ENCODE peak calls at places on chromosomes 7 and 10, in nine cellular contexts. One of them, this sample, is unnamed.

GRCh38 chr10:100510533-100511308 is 8.9 kb downstream of the SEC31B start:
- DNase-seq in A172: no peak
- DNase-seq in transverse colon: no peak
- DNase-seq in T-helper 1 cell: peak
- DNase-seq in nephron progenitor cell: no peak
- DNase-seq in cardiac fibroblast: no peak
- DNase-seq in Caco-2: no peak
- DNase-seq in GM12865: peak
- DNase-seq in stimulated activated CD8-positive, alpha-beta memory T cell treated with anti-CD3 and anti-CD28 coated beads, Interleukin-2, amount 100 ng/mL, for 1 hour: peak
- DNase-seq in this sample: peak

GRCh38 chr7:73786588-73786987 is 16.5 kb upstream of the CLDN3 start:
- DNase-seq in A172: no peak
- DNase-seq in transverse colon: no peak
- DNase-seq in T-helper 1 cell: no peak
- DNase-seq in nephron progenitor cell: no peak
- DNase-seq in cardiac fibroblast: no peak
- DNase-seq in Caco-2: no peak
- DNase-seq in GM12865: no peak
- DNase-seq in stimulated activated CD8-positive, alpha-beta memory T cell treated with anti-CD3 and anti-CD28 coated beads, Interleukin-2, amount 100 ng/mL, for 1 hour: no peak
- DNase-seq in this sample: no peak

GRCh38 chr7:67056683-67057082 is 60.0 kb downstream of the TYW1 start:
- DNase-seq in A172: no peak
- DNase-seq in transverse colon: no peak
- DNase-seq in T-helper 1 cell: no peak
- DNase-seq in nephron progenitor cell: no peak
- DNase-seq in cardiac fibroblast: no peak
- DNase-seq in Caco-2: no peak
- DNase-seq in GM12865: no peak
- DNase-seq in stimulated activated CD8-positive, alpha-beta memory T cell treated with anti-CD3 and anti-CD28 coated beads, Interleukin-2, amount 100 ng/mL, for 1 hour: no peak
- DNase-seq in this sample: no peak

GRCh38 chr10:97718659-97719142 is 5.2 kb downstream of the MARVELD1 start:
- DNase-seq in A172: peak
- DNase-seq in transverse colon: peak
- DNase-seq in T-helper 1 cell: no peak
- DNase-seq in nephron progenitor cell: no peak
- DNase-seq in cardiac fibroblast: peak
- DNase-seq in Caco-2: peak
- DNase-seq in GM12865: no peak
- DNase-seq in stimulated activated CD8-positive, alpha-beta memory T cell treated with anti-CD3 and anti-CD28 coated beads, Interleukin-2, amount 100 ng/mL, for 1 hour: no peak
- DNase-seq in this sample: no peak

GRCh38 chr10:80529604-80530003 is 8.1 kb upstream of the SH2D4B start:
- DNase-seq in A172: no peak
- DNase-seq in transverse colon: no peak
- DNase-seq in T-helper 1 cell: peak
- DNase-seq in nephron progenitor cell: no peak
- DNase-seq in cardiac fibroblast: no peak
- DNase-seq in Caco-2: no peak
- DNase-seq in GM12865: no peak
- DNase-seq in stimulated activated CD8-positive, alpha-beta memory T cell treated with anti-CD3 and anti-CD28 coated beads, Interleukin-2, amount 100 ng/mL, for 1 hour: no peak
- DNase-seq in this sample: peak

GRCh38 chr10:34156781-34157425 is 658.2 kb downstream of the PARD3 start:
- DNase-seq in A172: peak
- DNase-seq in transverse colon: no peak
- DNase-seq in T-helper 1 cell: no peak
- DNase-seq in nephron progenitor cell: no peak
- DNase-seq in cardiac fibroblast: peak
- DNase-seq in Caco-2: no peak
- DNase-seq in GM12865: no peak
- DNase-seq in stimulated activated CD8-positive, alpha-beta memory T cell treated with anti-CD3 and anti-CD28 coated beads, Interleukin-2, amount 100 ng/mL, for 1 hour: no peak
- DNase-seq in this sample: no peak

GRCh38 chr10:12389154-12389734 is 39.9 kb downstream of the CAMK1D start:
- DNase-seq in A172: no peak
- DNase-seq in transverse colon: peak
- DNase-seq in T-helper 1 cell: no peak
- DNase-seq in nephron progenitor cell: no peak
- DNase-seq in cardiac fibroblast: no peak
- DNase-seq in Caco-2: no peak
- DNase-seq in GM12865: peak
- DNase-seq in stimulated activated CD8-positive, alpha-beta memory T cell treated with anti-CD3 and anti-CD28 coated beads, Interleukin-2, amount 100 ng/mL, for 1 hour: no peak
- DNase-seq in this sample: no peak

GRCh38 chr7:28919510-28919909 is 38.6 kb downstream of the TRIL start:
- DNase-seq in A172: no peak
- DNase-seq in transverse colon: no peak
- DNase-seq in T-helper 1 cell: no peak
- DNase-seq in nephron progenitor cell: no peak
- DNase-seq in cardiac fibroblast: no peak
- DNase-seq in Caco-2: no peak
- DNase-seq in GM12865: no peak
- DNase-seq in stimulated activated CD8-positive, alpha-beta memory T cell treated with anti-CD3 and anti-CD28 coated beads, Interleukin-2, amount 100 ng/mL, for 1 hour: no peak
- DNase-seq in this sample: no peak

GRCh38 chr7:139047970-139048369 is 12.1 kb upstream of the ZC3HAV1L start:
- DNase-seq in A172: no peak
- DNase-seq in transverse colon: no peak
- DNase-seq in T-helper 1 cell: no peak
- DNase-seq in nephron progenitor cell: no peak
- DNase-seq in cardiac fibroblast: peak
- DNase-seq in Caco-2: no peak
- DNase-seq in GM12865: no peak
- DNase-seq in stimulated activated CD8-positive, alpha-beta memory T cell treated with anti-CD3 and anti-CD28 coated beads, Interleukin-2, amount 100 ng/mL, for 1 hour: no peak
- DNase-seq in this sample: no peak

GRCh38 chr7:116970148-116970910 is 17.0 kb downstream of the ST7 start:
- DNase-seq in A172: no peak
- DNase-seq in transverse colon: no peak
- DNase-seq in T-helper 1 cell: no peak
- DNase-seq in nephron progenitor cell: no peak
- DNase-seq in cardiac fibroblast: no peak
- DNase-seq in Caco-2: no peak
- DNase-seq in GM12865: peak
- DNase-seq in stimulated activated CD8-positive, alpha-beta memory T cell treated with anti-CD3 and anti-CD28 coated beads, Interleukin-2, amount 100 ng/mL, for 1 hour: no peak
- DNase-seq in this sample: no peak

GRCh38 chr7:65308300-65308678 is 65.4 kb upstream of the ZNF92 start:
- DNase-seq in A172: no peak
- DNase-seq in transverse colon: no peak
- DNase-seq in T-helper 1 cell: no peak
- DNase-seq in nephron progenitor cell: no peak
- DNase-seq in cardiac fibroblast: no peak
- DNase-seq in Caco-2: no peak
- DNase-seq in GM12865: no peak
- DNase-seq in stimulated activated CD8-positive, alpha-beta memory T cell treated with anti-CD3 and anti-CD28 coated beads, Interleukin-2, amount 100 ng/mL, for 1 hour: no peak
- DNase-seq in this sample: no peak

GRCh38 chr10:35421553-35422178 is 85.4 kb downstream of the CCNY start:
- DNase-seq in A172: peak
- DNase-seq in transverse colon: peak
- DNase-seq in T-helper 1 cell: no peak
- DNase-seq in nephron progenitor cell: no peak
- DNase-seq in cardiac fibroblast: peak
- DNase-seq in Caco-2: no peak
- DNase-seq in GM12865: no peak
- DNase-seq in stimulated activated CD8-positive, alpha-beta memory T cell treated with anti-CD3 and anti-CD28 coated beads, Interleukin-2, amount 100 ng/mL, for 1 hour: no peak
- DNase-seq in this sample: no peak

GRCh38 chr7:89837515-89837914 is 316.8 kb upstream of the STEAP1 start:
- DNase-seq in A172: peak
- DNase-seq in transverse colon: no peak
- DNase-seq in T-helper 1 cell: no peak
- DNase-seq in nephron progenitor cell: no peak
- DNase-seq in cardiac fibroblast: no peak
- DNase-seq in Caco-2: no peak
- DNase-seq in GM12865: no peak
- DNase-seq in stimulated activated CD8-positive, alpha-beta memory T cell treated with anti-CD3 and anti-CD28 coated beads, Interleukin-2, amount 100 ng/mL, for 1 hour: no peak
- DNase-seq in this sample: no peak

GRCh38 chr10:11468126-11468742 is 143.2 kb downstream of the USP6NL start:
- DNase-seq in A172: no peak
- DNase-seq in transverse colon: no peak
- DNase-seq in T-helper 1 cell: no peak
- DNase-seq in nephron progenitor cell: no peak
- DNase-seq in cardiac fibroblast: peak
- DNase-seq in Caco-2: no peak
- DNase-seq in GM12865: no peak
- DNase-seq in stimulated activated CD8-positive, alpha-beta memory T cell treated with anti-CD3 and anti-CD28 coated beads, Interleukin-2, amount 100 ng/mL, for 1 hour: no peak
- DNase-seq in this sample: no peak

GRCh38 chr7:108249458-108249857 is 119.3 kb upstream of the LAMB4 start:
- DNase-seq in A172: no peak
- DNase-seq in transverse colon: no peak
- DNase-seq in T-helper 1 cell: no peak
- DNase-seq in nephron progenitor cell: no peak
- DNase-seq in cardiac fibroblast: no peak
- DNase-seq in Caco-2: no peak
- DNase-seq in GM12865: no peak
- DNase-seq in stimulated activated CD8-positive, alpha-beta memory T cell treated with anti-CD3 and anti-CD28 coated beads, Interleukin-2, amount 100 ng/mL, for 1 hour: no peak
- DNase-seq in this sample: no peak

GRCh38 chr10:101566333-101567164 is 21.5 kb downstream of the POLL start:
- DNase-seq in A172: no peak
- DNase-seq in transverse colon: no peak
- DNase-seq in T-helper 1 cell: no peak
- DNase-seq in nephron progenitor cell: peak
- DNase-seq in cardiac fibroblast: no peak
- DNase-seq in Caco-2: no peak
- DNase-seq in GM12865: peak
- DNase-seq in stimulated activated CD8-positive, alpha-beta memory T cell treated with anti-CD3 and anti-CD28 coated beads, Interleukin-2, amount 100 ng/mL, for 1 hour: no peak
- DNase-seq in this sample: no peak

GRCh38 chr7:158705234-158705890 is 758 bp upstream of the NCAPG2 start:
- DNase-seq in A172: no peak
- DNase-seq in transverse colon: no peak
- DNase-seq in T-helper 1 cell: no peak
- DNase-seq in nephron progenitor cell: no peak
- DNase-seq in cardiac fibroblast: no peak
- DNase-seq in Caco-2: peak
- DNase-seq in GM12865: no peak
- DNase-seq in stimulated activated CD8-positive, alpha-beta memory T cell treated with anti-CD3 and anti-CD28 coated beads, Interleukin-2, amount 100 ng/mL, for 1 hour: no peak
- DNase-seq in this sample: no peak

GRCh38 chr10:124231188-124232135 is 138.1 kb upstream of the CHST15 start:
- DNase-seq in A172: no peak
- DNase-seq in transverse colon: no peak
- DNase-seq in T-helper 1 cell: peak
- DNase-seq in nephron progenitor cell: no peak
- DNase-seq in cardiac fibroblast: no peak
- DNase-seq in Caco-2: peak
- DNase-seq in GM12865: peak
- DNase-seq in stimulated activated CD8-positive, alpha-beta memory T cell treated with anti-CD3 and anti-CD28 coated beads, Interleukin-2, amount 100 ng/mL, for 1 hour: no peak
- DNase-seq in this sample: peak

GRCh38 chr7:92991190-92991589 is 126.6 kb downstream of the SAMD9 start:
- DNase-seq in A172: no peak
- DNase-seq in transverse colon: no peak
- DNase-seq in T-helper 1 cell: no peak
- DNase-seq in nephron progenitor cell: no peak
- DNase-seq in cardiac fibroblast: no peak
- DNase-seq in Caco-2: no peak
- DNase-seq in GM12865: no peak
- DNase-seq in stimulated activated CD8-positive, alpha-beta memory T cell treated with anti-CD3 and anti-CD28 coated beads, Interleukin-2, amount 100 ng/mL, for 1 hour: no peak
- DNase-seq in this sample: no peak

GRCh38 chr7:26440253-26440992 is 148.8 kb downstream of the SNX10 start:
- DNase-seq in A172: no peak
- DNase-seq in transverse colon: no peak
- DNase-seq in T-helper 1 cell: no peak
- DNase-seq in nephron progenitor cell: no peak
- DNase-seq in cardiac fibroblast: no peak
- DNase-seq in Caco-2: no peak
- DNase-seq in GM12865: no peak
- DNase-seq in stimulated activated CD8-positive, alpha-beta memory T cell treated with anti-CD3 and anti-CD28 coated beads, Interleukin-2, amount 100 ng/mL, for 1 hour: no peak
- DNase-seq in this sample: no peak

GRCh38 chr10:50447691-50448090 is 176.1 kb downstream of the SGMS1 start:
- DNase-seq in A172: no peak
- DNase-seq in transverse colon: no peak
- DNase-seq in T-helper 1 cell: no peak
- DNase-seq in nephron progenitor cell: no peak
- DNase-seq in cardiac fibroblast: peak
- DNase-seq in Caco-2: no peak
- DNase-seq in GM12865: no peak
- DNase-seq in stimulated activated CD8-positive, alpha-beta memory T cell treated with anti-CD3 and anti-CD28 coated beads, Interleukin-2, amount 100 ng/mL, for 1 hour: no peak
- DNase-seq in this sample: no peak

GRCh38 chr10:73931767-73932624 is 21.1 kb downstream of the PLAU start:
- DNase-seq in A172: peak
- DNase-seq in transverse colon: no peak
- DNase-seq in T-helper 1 cell: peak
- DNase-seq in nephron progenitor cell: no peak
- DNase-seq in cardiac fibroblast: peak
- DNase-seq in Caco-2: peak
- DNase-seq in GM12865: peak
- DNase-seq in stimulated activated CD8-positive, alpha-beta memory T cell treated with anti-CD3 and anti-CD28 coated beads, Interleukin-2, amount 100 ng/mL, for 1 hour: no peak
- DNase-seq in this sample: peak

GRCh38 chr10:117003336-117003735 is 1.7 kb downstream of the SHTN1 start:
- DNase-seq in A172: no peak
- DNase-seq in transverse colon: no peak
- DNase-seq in T-helper 1 cell: no peak
- DNase-seq in nephron progenitor cell: no peak
- DNase-seq in cardiac fibroblast: no peak
- DNase-seq in Caco-2: no peak
- DNase-seq in GM12865: no peak
- DNase-seq in stimulated activated CD8-positive, alpha-beta memory T cell treated with anti-CD3 and anti-CD28 coated beads, Interleukin-2, amount 100 ng/mL, for 1 hour: no peak
- DNase-seq in this sample: no peak

GRCh38 chr7:151837285-151838042 is 39.5 kb downstream of the PRKAG2 start:
- DNase-seq in A172: no peak
- DNase-seq in transverse colon: no peak
- DNase-seq in T-helper 1 cell: no peak
- DNase-seq in nephron progenitor cell: peak
- DNase-seq in cardiac fibroblast: no peak
- DNase-seq in Caco-2: no peak
- DNase-seq in GM12865: no peak
- DNase-seq in stimulated activated CD8-positive, alpha-beta memory T cell treated with anti-CD3 and anti-CD28 coated beads, Interleukin-2, amount 100 ng/mL, for 1 hour: no peak
- DNase-seq in this sample: no peak

GRCh38 chr7:135321556-135321955 is 87.9 kb downstream of the STRA8 start:
- DNase-seq in A172: peak
- DNase-seq in transverse colon: no peak
- DNase-seq in T-helper 1 cell: no peak
- DNase-seq in nephron progenitor cell: no peak
- DNase-seq in cardiac fibroblast: peak
- DNase-seq in Caco-2: no peak
- DNase-seq in GM12865: no peak
- DNase-seq in stimulated activated CD8-positive, alpha-beta memory T cell treated with anti-CD3 and anti-CD28 coated beads, Interleukin-2, amount 100 ng/mL, for 1 hour: no peak
- DNase-seq in this sample: no peak

GRCh38 chr7:111112439-111112838 is 21.5 kb downstream of the LRRN3 start:
- DNase-seq in A172: no peak
- DNase-seq in transverse colon: no peak
- DNase-seq in T-helper 1 cell: no peak
- DNase-seq in nephron progenitor cell: no peak
- DNase-seq in cardiac fibroblast: peak
- DNase-seq in Caco-2: no peak
- DNase-seq in GM12865: no peak
- DNase-seq in stimulated activated CD8-positive, alpha-beta memory T cell treated with anti-CD3 and anti-CD28 coated beads, Interleukin-2, amount 100 ng/mL, for 1 hour: no peak
- DNase-seq in this sample: no peak

GRCh38 chr10:71638577-71639411 is 80.8 kb downstream of the C10orf105 start:
- DNase-seq in A172: no peak
- DNase-seq in transverse colon: peak
- DNase-seq in T-helper 1 cell: no peak
- DNase-seq in nephron progenitor cell: peak
- DNase-seq in cardiac fibroblast: no peak
- DNase-seq in Caco-2: peak
- DNase-seq in GM12865: no peak
- DNase-seq in stimulated activated CD8-positive, alpha-beta memory T cell treated with anti-CD3 and anti-CD28 coated beads, Interleukin-2, amount 100 ng/mL, for 1 hour: no peak
- DNase-seq in this sample: no peak

GRCh38 chr10:121330528-121330927 is 267.7 kb downstream of the FGFR2 start:
- DNase-seq in A172: no peak
- DNase-seq in transverse colon: no peak
- DNase-seq in T-helper 1 cell: no peak
- DNase-seq in nephron progenitor cell: no peak
- DNase-seq in cardiac fibroblast: no peak
- DNase-seq in Caco-2: no peak
- DNase-seq in GM12865: no peak
- DNase-seq in stimulated activated CD8-positive, alpha-beta memory T cell treated with anti-CD3 and anti-CD28 coated beads, Interleukin-2, amount 100 ng/mL, for 1 hour: no peak
- DNase-seq in this sample: no peak

GRCh38 chr7:87735360-87735759 is 107.2 kb downstream of the RUNDC3B start:
- DNase-seq in A172: no peak
- DNase-seq in transverse colon: no peak
- DNase-seq in T-helper 1 cell: no peak
- DNase-seq in nephron progenitor cell: no peak
- DNase-seq in cardiac fibroblast: peak
- DNase-seq in Caco-2: no peak
- DNase-seq in GM12865: no peak
- DNase-seq in stimulated activated CD8-positive, alpha-beta memory T cell treated with anti-CD3 and anti-CD28 coated beads, Interleukin-2, amount 100 ng/mL, for 1 hour: no peak
- DNase-seq in this sample: no peak

GRCh38 chr10:32905466-32905865 is 52.6 kb downstream of the ITGB1 start:
- DNase-seq in A172: no peak
- DNase-seq in transverse colon: no peak
- DNase-seq in T-helper 1 cell: no peak
- DNase-seq in nephron progenitor cell: no peak
- DNase-seq in cardiac fibroblast: peak
- DNase-seq in Caco-2: no peak
- DNase-seq in GM12865: no peak
- DNase-seq in stimulated activated CD8-positive, alpha-beta memory T cell treated with anti-CD3 and anti-CD28 coated beads, Interleukin-2, amount 100 ng/mL, for 1 hour: no peak
- DNase-seq in this sample: no peak

GRCh38 chr10:93406367-93407145 is 75.6 kb downstream of the MYOF start:
- DNase-seq in A172: no peak
- DNase-seq in transverse colon: no peak
- DNase-seq in T-helper 1 cell: no peak
- DNase-seq in nephron progenitor cell: no peak
- DNase-seq in cardiac fibroblast: peak
- DNase-seq in Caco-2: no peak
- DNase-seq in GM12865: no peak
- DNase-seq in stimulated activated CD8-positive, alpha-beta memory T cell treated with anti-CD3 and anti-CD28 coated beads, Interleukin-2, amount 100 ng/mL, for 1 hour: no peak
- DNase-seq in this sample: no peak